ENCODE peak calls at places on chromosomes 6 and 20, in four cellular contexts. Z, N, H and L are unnamed samples.

GRCh38 chr6:152310371-152310954 is 326.7 kb downstream of the SYNE1 start:
- DNase-seq in Z (no peak), N (no peak), H (no peak), L (no peak)

GRCh38 chr6:116615937-116616756 is at the start of gene RSPH4A:
- DNase-seq in Z (peak), N (peak), H (peak), L (peak)

GRCh38 chr6:74891358-74891811 is 314.5 kb downstream of the COL12A1 start:
- DNase-seq in Z (no peak), N (no peak), H (no peak), L (no peak)

GRCh38 chr6:137496392-137496767 is 2.2 kb upstream of the OLIG3 start:
- DNase-seq in Z (no peak), N (peak), H (no peak), L (no peak)

GRCh38 chr20:19027971-19028370 is 184.5 kb upstream of the SLC24A3 start:
- DNase-seq in Z (no peak), N (no peak), H (no peak), L (no peak)

GRCh38 chr6:158561938-158562337 is 2.0 kb downstream of the TMEM181 start:
- DNase-seq in Z (no peak), N (no peak), H (no peak), L (no peak)

GRCh38 chr20:36836591-36837329 is 39.2 kb upstream of the TLDC2 start:
- DNase-seq in Z (peak), N (peak), H (peak), L (peak)

GRCh38 chr6:1686117-1687098 is 76.7 kb downstream of the FOXC1 start:
- DNase-seq in Z (no peak), N (no peak), H (no peak), L (peak)

GRCh38 chr6:145728986-145729385 is 6.3 kb downstream of the EPM2A start:
- DNase-seq in Z (no peak), N (no peak), H (no peak), L (no peak)

GRCh38 chr20:10644458-10645204 is 29.2 kb downstream of the JAG1 start:
- DNase-seq in Z (no peak), N (peak), H (no peak), L (no peak)

GRCh38 chr20:46562373-46563169 is 12.1 kb upstream of the OCSTAMP start:
- DNase-seq in Z (peak), N (peak), H (peak), L (peak)

GRCh38 chr6:24667378-24667803 is 514 bp downstream of the ACOT13 start:
- DNase-seq in Z (no peak), N (no peak), H (peak), L (no peak)

GRCh38 chr6:151434369-151434768 is 17.6 kb downstream of the RMND1 start:
- DNase-seq in Z (no peak), N (no peak), H (no peak), L (no peak)

GRCh38 chr20:46814366-46815232 is 80.0 kb upstream of the EYA2 start:
- DNase-seq in Z (no peak), N (no peak), H (no peak), L (peak)

GRCh38 chr6:154569136-154569862 is 58.8 kb upstream of the CNKSR3 start:
- DNase-seq in Z (no peak), N (no peak), H (no peak), L (no peak)

GRCh38 chr6:111921108-111921507 is 47.9 kb upstream of the FYN start:
- DNase-seq in Z (no peak), N (no peak), H (no peak), L (no peak)

GRCh38 chr6:169162968-169163903 is 90.4 kb downstream of the THBS2 start:
- DNase-seq in Z (peak), N (no peak), H (no peak), L (peak)

GRCh38 chr6:111657146-111657545 is 51.5 kb upstream of the TRAF3IP2 start:
- DNase-seq in Z (no peak), N (no peak), H (no peak), L (peak)

GRCh38 chr6:86016567-86016966 is 373.9 kb upstream of the SYNCRIP start:
- DNase-seq in Z (no peak), N (no peak), H (no peak), L (no peak)

GRCh38 chr6:56693246-56693607 is 50.5 kb upstream of the DST start:
- DNase-seq in Z (no peak), N (no peak), H (no peak), L (peak)

GRCh38 chr6:131980791-131981623 is 29.8 kb upstream of the CCN2 start:
- DNase-seq in Z (no peak), N (no peak), H (no peak), L (peak)

GRCh38 chr6:424741-425417 is 33.3 kb downstream of the IRF4 start:
- DNase-seq in Z (no peak), N (no peak), H (no peak), L (no peak)

GRCh38 chr6:72788188-72788587 is 166.3 kb downstream of the KCNQ5 start:
- DNase-seq in Z (no peak), N (no peak), H (no peak), L (peak)

GRCh38 chr20:3766832-3767433 is 620 bp downstream of the ADISSP start:
- DNase-seq in Z (no peak), N (no peak), H (peak), L (peak)

GRCh38 chr6:2665169-2666070 is 85.3 kb downstream of the MYLK4 start:
- DNase-seq in Z (no peak), N (no peak), H (no peak), L (no peak)

GRCh38 chr6:153437193-153437592 is 306.1 kb upstream of the RGS17 start:
- DNase-seq in Z (no peak), N (no peak), H (no peak), L (no peak)

GRCh38 chr6:106525111-106525884 is 104.0 kb downstream of the RTN4IP1 start:
- DNase-seq in Z (no peak), N (no peak), H (no peak), L (peak)